ENCODE peak calls at places on chromosomes 4 and X, in ten cellular contexts. P is GM06990, L is CD14-positive monocyte, W is BJ, M is activated B cell treated with CpG ODN at 0.5 μM for 24 hours, S is Calu3, H is cardiac fibroblast, N is dorsolateral prefrontal cortex, C is breast epithelium, J is astrocyte of the spinal cord. G is an unnamed sample.

GRCh38 chrX:16897445-16897844 is 27.3 kb upstream of the RBBP7 start:
- DNase-seq in P (no peak), L (no peak), W (no peak), M (no peak), S (no peak), H (no peak), N (no peak), C (no peak), J (no peak), G (no peak)

GRCh38 chr4:175412744-175413143 is 399.3 kb downstream of the GPM6A start:
- DNase-seq in P (no peak), L (no peak), W (peak), M (no peak), S (no peak), H (peak), N (no peak), C (no peak), J (peak), G (no peak)

GRCh38 chr4:103786014-103786413 is 66.2 kb upstream of the TACR3 start:
- DNase-seq in P (peak), L (no peak), W (no peak), M (no peak), S (peak), H (peak), N (no peak), C (no peak), J (peak), G (peak)

GRCh38 chr4:139018501-139018900 is 2.9 kb downstream of the NOCT start:
- DNase-seq in P (no peak), L (no peak), W (no peak), M (no peak), S (no peak), H (no peak), N (no peak), C (no peak), J (no peak), G (no peak)

GRCh38 chr4:109978704-109979103 is 66.0 kb downstream of the EGF start:
- DNase-seq in P (no peak), L (no peak), W (no peak), M (no peak), S (no peak), H (no peak), N (no peak), C (no peak), J (no peak), G (no peak)

GRCh38 chrX:32948130-32948529 is 263.2 kb downstream of the DMD start:
- DNase-seq in P (no peak), L (no peak), W (no peak), M (no peak), S (no peak), H (no peak), N (no peak), C (no peak), J (no peak), G (no peak)

GRCh38 chrX:154378059-154378798 is 866 bp upstream of the EMD start:
- DNase-seq in P (no peak), L (no peak), W (no peak), M (peak), S (no peak), H (peak), N (no peak), C (no peak), J (peak), G (peak)

GRCh38 chr4:72323227-72323626 is 245.8 kb downstream of the ADAMTS3 start:
- DNase-seq in P (no peak), L (no peak), W (no peak), M (no peak), S (no peak), H (no peak), N (no peak), C (no peak), J (peak), G (no peak)

GRCh38 chr4:96955691-96956090 is 1115.8 kb downstream of the PDHA2 start:
- DNase-seq in P (no peak), L (no peak), W (no peak), M (no peak), S (no peak), H (no peak), N (no peak), C (no peak), J (no peak), G (no peak)

GRCh38 chr4:78818530-78818929 is 42.4 kb downstream of the BMP2K start:
- DNase-seq in P (no peak), L (no peak), W (no peak), M (no peak), S (no peak), H (no peak), N (no peak), C (no peak), J (no peak), G (no peak)

GRCh38 chrX:356385-357034 is 30.2 kb downstream of the PPP2R3B start:
- DNase-seq in P (no peak), L (no peak), W (peak), M (no peak), S (no peak), H (no peak), N (no peak), C (no peak), J (peak), G (no peak)

GRCh38 chrX:135099493-135099783 is 20.9 kb downstream of the ETDB start:
- DNase-seq in P (no peak), L (no peak), W (no peak), M (no peak), S (no peak), H (no peak), N (no peak), C (no peak), J (no peak), G (no peak)

GRCh38 chrX:135089126-135089525 is 31.2 kb downstream of the ETDB start:
- DNase-seq in P (no peak), L (no peak), W (no peak), M (no peak), S (no peak), H (no peak), N (no peak), C (no peak), J (no peak), G (no peak)

GRCh38 chrX:135095715-135096114 is 24.6 kb downstream of the ETDB start:
- DNase-seq in P (no peak), L (no peak), W (no peak), M (no peak), S (no peak), H (no peak), N (no peak), C (no peak), J (no peak), G (no peak)

GRCh38 chrX:135094726-135095125 is 25.6 kb downstream of the ETDB start:
- DNase-seq in P (no peak), L (no peak), W (no peak), M (no peak), S (no peak), H (no peak), N (no peak), C (no peak), J (no peak), G (no peak)
- TF ChIP-seq CTCF in P (no peak), L (no peak), W (no peak), M (no peak), S (no peak), H (no peak), N (no peak), C (no peak), J (no peak), G (no peak)

DNA sequence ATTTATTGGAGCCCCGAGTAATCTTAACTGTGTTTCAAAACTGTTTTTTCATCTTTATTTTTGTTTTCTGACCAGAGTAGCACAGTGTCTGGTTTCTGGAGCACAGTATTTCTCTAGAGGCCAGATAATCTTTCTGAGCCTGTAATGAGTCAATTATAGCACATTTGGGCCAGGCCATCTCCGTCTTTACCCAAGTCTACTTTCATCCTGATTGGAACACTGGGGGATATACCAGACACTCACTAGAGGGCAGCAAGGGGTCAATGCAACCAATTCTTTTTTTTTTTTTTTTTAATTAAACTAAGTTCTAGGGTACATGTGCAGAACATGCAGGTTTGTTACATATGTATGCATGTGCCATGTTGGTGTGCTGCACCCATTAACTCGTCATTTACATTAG is 282.0 kb downstream of the ARHGAP24 start:
- DNase-seq in P (no peak), L (no peak), W (no peak), M (no peak), S (peak), H (peak), N (no peak), C (no peak), J (peak), G (peak)
- TF ChIP-seq CTCF in P (peak), L (no peak), W (peak), M (no peak), S (no peak), H (peak), N (no peak), C (no peak), J (peak), G (no peak)

GRCh38 chrX:55715847-55716246 is 1.7 kb upstream of the RRAGB start:
- DNase-seq in P (peak), L (no peak), W (no peak), M (no peak), S (no peak), H (no peak), N (no peak), C (no peak), J (no peak), G (no peak)
- TF ChIP-seq CTCF in P (peak), L (peak), W (no peak), M (no peak), S (no peak), H (no peak), N (no peak), C (no peak), J (peak), G (no peak)

DNA sequence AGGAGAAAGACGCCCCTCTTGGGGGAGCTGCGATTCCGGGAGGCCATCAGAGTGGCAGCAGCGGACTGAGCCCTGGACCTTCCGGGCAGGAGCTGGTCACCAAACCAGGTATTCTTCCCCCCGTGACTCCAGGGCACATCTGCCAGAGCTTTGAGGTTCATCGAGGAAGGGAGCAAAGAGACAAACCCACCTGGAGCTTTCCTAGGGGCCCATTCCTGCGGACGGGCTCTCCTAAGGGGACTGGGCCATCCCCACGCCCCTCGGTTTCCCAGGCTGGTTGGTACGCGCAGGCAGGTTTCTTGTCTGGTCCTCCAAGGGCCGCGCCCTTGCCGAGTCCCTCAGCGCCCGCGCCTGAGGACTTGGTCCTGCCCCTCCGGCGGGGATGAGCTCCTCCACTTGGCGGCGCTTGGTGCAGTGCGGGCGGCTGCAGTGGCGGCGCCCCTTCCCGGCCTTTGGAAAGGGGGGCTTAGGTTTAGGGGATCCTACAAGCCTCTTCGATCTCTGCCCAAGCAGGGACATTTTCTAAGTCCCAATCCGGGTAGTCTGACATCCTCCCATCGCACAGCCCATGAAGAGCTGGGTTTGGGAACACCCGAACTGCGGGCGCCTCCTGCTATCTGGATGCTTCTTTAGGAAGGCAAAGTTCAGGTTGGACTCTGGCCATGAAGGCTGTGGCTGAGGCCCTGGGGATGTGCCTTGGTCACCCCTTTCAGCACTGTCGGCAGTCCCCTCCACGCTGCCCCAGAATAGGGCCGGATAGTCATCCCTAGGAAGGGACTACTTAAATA is 543 bp downstream of the STBD1 start:
- DNase-seq in P (no peak), L (peak), W (no peak), M (no peak), S (peak), H (peak), N (no peak), C (peak), J (peak), G (peak)
- TF ChIP-seq CTCF in P (peak), L (peak), W (peak), M (no peak), S (peak), H (peak), N (peak), C (no peak), J (peak), G (no peak)

GRCh38 chr4:92381640-92382039 is 77.9 kb downstream of the GRID2 start:
- DNase-seq in P (no peak), L (no peak), W (no peak), M (no peak), S (no peak), H (peak), N (no peak), C (no peak), J (peak), G (no peak)
- TF ChIP-seq CTCF in P (no peak), L (no peak), W (no peak), M (no peak), S (no peak), H (no peak), N (no peak), C (no peak), J (no peak), G (no peak)

GRCh38 chr4:186669159-186669720 is 54.4 kb downstream of the FAT1 start:
- DNase-seq in P (no peak), L (no peak), W (peak), M (no peak), S (no peak), H (peak), N (no peak), C (no peak), J (peak), G (no peak)
- TF ChIP-seq CTCF in P (no peak), L (no peak), W (peak), M (no peak), S (peak), H (peak), N (peak), C (no peak), J (peak), G (peak)

GRCh38 chr4:154399259-154399974 is 92.2 kb downstream of the DCHS2 start:
- DNase-seq in P (no peak), L (no peak), W (no peak), M (no peak), S (no peak), H (peak), N (no peak), C (no peak), J (peak), G (no peak)
- TF ChIP-seq CTCF in P (no peak), L (no peak), W (peak), M (no peak), S (no peak), H (peak), N (peak), C (peak), J (peak), G (no peak)

GRCh38 chr4:6183740-6184139 is 16.6 kb downstream of the JAKMIP1 start:
- DNase-seq in P (no peak), L (no peak), W (no peak), M (no peak), S (no peak), H (no peak), N (no peak), C (no peak), J (no peak), G (no peak)

GRCh38 chr4:6178757-6179156 is 21.6 kb downstream of the JAKMIP1 start:
- DNase-seq in P (no peak), L (no peak), W (no peak), M (no peak), S (no peak), H (no peak), N (no peak), C (no peak), J (no peak), G (no peak)

GRCh38 chr4:6182390-6183280 is 17.7 kb downstream of the JAKMIP1 start:
- DNase-seq in P (no peak), L (no peak), W (no peak), M (no peak), S (no peak), H (no peak), N (no peak), C (no peak), J (no peak), G (no peak)

GRCh38 chr4:6179362-6179761 is 21.0 kb downstream of the JAKMIP1 start:
- DNase-seq in P (no peak), L (no peak), W (no peak), M (no peak), S (no peak), H (no peak), N (no peak), C (no peak), J (no peak), G (no peak)

DNA sequence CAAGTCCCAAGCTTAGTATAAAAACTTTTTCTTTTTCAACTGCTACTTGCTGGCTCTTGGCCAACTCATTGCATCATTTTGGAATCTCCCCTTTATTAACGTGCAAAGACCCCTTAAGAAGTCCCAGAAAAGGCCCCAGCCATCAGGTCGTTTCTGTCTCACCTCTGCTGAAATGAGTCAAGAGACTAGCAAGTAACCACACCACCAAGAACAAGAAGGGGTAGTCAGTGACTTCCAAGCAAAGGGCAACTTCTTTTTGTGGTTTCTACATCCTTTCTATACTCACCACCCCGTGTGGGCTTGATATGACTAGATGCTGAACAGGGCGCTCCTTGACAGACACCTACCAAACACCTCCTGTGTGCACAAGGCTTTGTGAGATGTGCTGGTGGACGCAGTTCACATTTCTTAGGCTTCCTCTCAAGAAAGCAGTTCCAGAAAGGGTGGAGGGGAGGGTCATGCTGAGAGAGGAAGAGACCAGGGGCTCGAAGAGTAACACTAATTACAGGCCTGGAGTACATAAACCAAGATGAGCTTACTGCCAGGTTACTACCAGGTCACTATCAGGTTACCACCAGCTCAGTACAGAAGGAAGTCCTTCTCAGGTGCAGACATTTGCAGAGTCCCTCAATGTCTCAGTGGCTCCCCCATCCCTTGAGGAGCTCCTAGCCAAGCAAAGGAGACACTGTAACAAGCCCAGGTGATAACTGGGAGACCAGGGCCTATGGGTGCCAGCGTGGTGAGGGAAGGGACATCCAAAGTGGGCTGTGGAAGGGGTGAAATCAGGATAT is 19.3 kb downstream of the JAKMIP1 start:
- DNase-seq in P (peak), L (no peak), W (no peak), M (no peak), S (no peak), H (no peak), N (no peak), C (no peak), J (no peak), G (no peak)
- TF ChIP-seq CTCF in P (no peak), L (no peak), W (no peak), M (no peak), S (no peak), H (no peak), N (no peak), C (no peak), J (no peak), G (no peak)

G was measured in endothelial cell.